ENCODE peak calls at places on chromosomes 12 and 14, in five cellular contexts. U is Panc1, S is cardiac muscle cell, F is uterus, W is mesenchymal stem cell. L is an unnamed sample. For H3K4me1, the result is how much of the 10 kb centered on the place peaks cover.

GRCh38 chr14:23137221-23138172 is 18.4 kb upstream of the CEBPE start:
- DNase-seq in U (no peak), S (no peak), F (no peak), W (no peak), L (no peak)

GRCh38 chr14:58785741-58786140 is 148.0 kb downstream of the DACT1 start:
- DNase-seq in U (no peak), S (no peak), F (no peak), W (no peak), L (no peak)

GRCh38 chr14:96082420-96083300 is 43.5 kb downstream of the C14orf132 start:
- DNase-seq in U (no peak), S (no peak), F (no peak), W (no peak), L (peak)

GRCh38 chr14:63986789-63987533 is 134.2 kb downstream of the SYNE2 start:
- DNase-seq in U (no peak), S (peak), F (no peak), W (peak), L (no peak)

GRCh38 chr14:100132161-100132902 is 27.1 kb downstream of the DEGS2 start:
- DNase-seq in U (no peak), S (peak), F (peak), W (no peak), L (no peak)

GRCh38 chr14:24100197-24100981 is 6.3 kb downstream of the PCK2 start:
- DNase-seq in U (no peak), S (no peak), F (no peak), W (no peak), L (no peak)

GRCh38 chr12:58293308-58293983 is 352.1 kb downstream of the ATP23 start:
- DNase-seq in U (no peak), S (peak), F (no peak), W (no peak), L (no peak)

GRCh38 chr12:131067993-131068942 is 114.6 kb downstream of the ADGRD1 start:
- DNase-seq in U (no peak), S (no peak), F (no peak), W (no peak), L (no peak)

GRCh38 chr14:32724864-32725550 is 213.7 kb upstream of the NPAS3 start:
- DNase-seq in U (no peak), S (peak), F (no peak), W (peak), L (no peak)

GRCh38 chr14:63543826-63544320 is 696 bp upstream of the PPP2R5E start:
- DNase-seq in U (no peak), S (peak), F (no peak), W (peak), L (no peak)

GRCh38 chr14:87351007-87351406 is 642.0 kb downstream of the GALC start:
- DNase-seq in U (no peak), S (no peak), F (no peak), W (no peak), L (no peak)

GRCh38 chr12:48998497-48999353 is 450 bp downstream of the DDN start:
- DNase-seq in U (no peak), S (peak), F (no peak), W (peak), L (no peak)

GRCh38 chr14:98822917-98823316 is 449.1 kb downstream of the BCL11B start:
- DNase-seq in U (no peak), S (no peak), F (no peak), W (no peak), L (no peak)

GRCh38 chr12:108681317-108681716 is 47.6 kb upstream of the SELPLG start:
- DNase-seq in U (no peak), S (no peak), F (no peak), W (no peak), L (no peak)

GRCh38 chr12:108689314-108690190 is 41.8 kb downstream of the CORO1C start:
- DNase-seq in U (no peak), S (peak), F (no peak), W (peak), L (no peak)

GRCh38 chr12:108686753-108687152 is 44.6 kb downstream of the CORO1C start:
- DNase-seq in U (no peak), S (no peak), F (no peak), W (no peak), L (no peak)

GRCh38 chr12:108683906-108684556 is 47.3 kb downstream of the CORO1C start:
- DNase-seq in U (no peak), S (no peak), F (no peak), W (no peak), L (no peak)

GRCh38 chr12:108685469-108686247 is 45.7 kb downstream of the CORO1C start:
- DNase-seq in U (no peak), S (no peak), F (no peak), W (no peak), L (no peak)
- H3K4me1 ChIP-seq in U (under half), S (half or more), F (under half), W (under half), L (half or more)

GRCh38 chr12:124917841-124918621 is 3.6 kb upstream of the UBC start:
- DNase-seq in U (no peak), S (no peak), F (no peak), W (no peak), L (no peak)
- H3K4me1 ChIP-seq in U (half or more), S (under half), F (under half), W (under half), L (half or more)

DNA sequence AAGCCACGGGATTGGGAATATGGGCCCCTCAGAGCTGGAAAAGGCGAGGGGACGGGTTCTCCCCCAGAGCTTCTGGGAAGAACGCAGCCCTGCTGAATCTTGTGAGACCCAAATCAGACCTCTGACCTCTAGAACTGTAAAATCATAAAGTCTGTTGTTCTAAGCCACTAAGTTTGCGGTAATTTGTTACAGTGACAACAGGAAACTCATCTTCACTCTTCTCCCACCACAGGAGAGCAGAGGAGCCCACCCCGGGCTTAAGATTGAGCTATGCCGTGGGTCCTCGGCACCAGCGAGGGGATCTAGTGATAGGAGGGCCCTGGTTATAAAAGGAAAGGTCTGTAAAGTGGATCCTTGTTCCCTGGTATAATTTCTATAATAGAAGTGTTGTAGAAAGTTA is 7.5 kb downstream of the MLXIP start:
- DNase-seq in U (no peak), S (no peak), F (no peak), W (no peak), L (no peak)
- H3K4me1 ChIP-seq in U (half or more), S (under half), F (under half), W (under half), L (half or more)

GRCh38 chr12:120688527-120689071 is 1.6 kb downstream of the MLEC start:
- DNase-seq in U (no peak), S (peak), F (no peak), W (peak), L (no peak)
- H3K4me1 ChIP-seq in U (under half), S (under half), F (under half), W (under half), L (half or more)

GRCh38 chr12:14390885-14391530 is 25.5 kb downstream of the ATF7IP start:
- DNase-seq in U (no peak), S (no peak), F (no peak), W (no peak), L (no peak)

GRCh38 chr12:14390449-14390848 is 25.0 kb downstream of the ATF7IP start:
- DNase-seq in U (no peak), S (no peak), F (no peak), W (no peak), L (no peak)

GRCh38 chr12:14379508-14379907 is 14.0 kb downstream of the ATF7IP start:
- DNase-seq in U (no peak), S (no peak), F (no peak), W (no peak), L (no peak)

GRCh38 chr12:14387472-14387871 is 22.0 kb downstream of the ATF7IP start:
- DNase-seq in U (no peak), S (no peak), F (no peak), W (no peak), L (no peak)

GRCh38 chr12:14384783-14385638 is 19.5 kb downstream of the ATF7IP start:
- DNase-seq in U (peak), S (peak), F (peak), W (peak), L (no peak)
- H3K4me1 ChIP-seq in U (under half), S (under half), F (under half), W (under half), L (under half)

GRCh38 chr12:92133166-92133565 is 12.5 kb downstream of the BTG1 start:
- DNase-seq in U (no peak), S (peak), F (no peak), W (no peak), L (no peak)

GRCh38 chr12:92130999-92131398 is 14.6 kb downstream of the BTG1 start:
- DNase-seq in U (no peak), S (no peak), F (no peak), W (no peak), L (no peak)

GRCh38 chr12:92134638-92135274 is 10.9 kb downstream of the BTG1 start:
- DNase-seq in U (no peak), S (no peak), F (no peak), W (peak), L (no peak)

GRCh38 chr12:92133795-92134637 is 11.6 kb downstream of the BTG1 start:
- DNase-seq in U (no peak), S (no peak), F (no peak), W (no peak), L (no peak)

DNA sequence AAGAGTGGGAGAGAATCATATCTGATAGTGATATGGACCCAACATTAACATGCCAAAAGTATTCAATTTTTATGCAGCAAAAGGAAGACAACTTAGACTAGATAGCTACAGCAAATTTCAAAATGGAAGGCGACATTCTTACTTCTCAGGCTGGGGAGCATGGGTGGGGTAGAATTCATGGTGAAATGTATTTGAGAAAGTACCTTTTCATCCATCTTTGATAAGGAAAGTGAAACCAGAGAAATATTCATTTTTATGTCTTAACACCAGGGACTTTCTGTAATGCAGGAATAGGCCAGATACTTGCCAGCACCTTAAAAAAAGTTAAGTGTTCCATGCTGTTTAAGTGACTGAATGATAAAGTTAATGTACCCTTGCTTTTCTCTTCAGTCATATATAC is 13.4 kb downstream of the BTG1 start:
- DNase-seq in U (no peak), S (no peak), F (no peak), W (peak), L (no peak)
- H3K4me1 ChIP-seq in U (half or more), S (half or more), F (under half), W (under half), L (half or more)

GRCh38 chr12:50923361-50924130 is 28.8 kb upstream of the HIGD1C start:
- DNase-seq in U (no peak), S (no peak), F (no peak), W (no peak), L (no peak)
- H3K4me1 ChIP-seq in U (under half), S (under half), F (under half), W (under half), L (under half)

DNA sequence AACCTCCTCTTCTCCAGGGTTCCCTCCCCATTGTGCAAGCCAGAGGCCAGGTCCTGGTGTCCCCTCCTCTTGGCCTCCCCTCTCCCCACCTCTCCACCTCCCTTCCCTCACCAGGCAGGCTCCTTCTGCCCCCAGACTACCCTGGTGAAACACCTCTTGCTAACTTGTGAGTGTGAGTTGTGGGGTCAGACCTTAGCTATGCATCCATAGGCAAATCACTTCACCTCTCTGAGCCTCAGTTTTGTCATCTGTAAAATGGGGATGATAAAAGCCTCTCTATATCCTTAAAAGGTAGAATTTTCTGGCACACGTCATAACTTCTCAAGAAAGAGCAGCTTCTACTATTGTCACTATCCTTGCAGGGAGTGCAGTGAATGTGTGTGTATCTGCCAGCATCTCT is 7.9 kb upstream of the DIO3 start:
- DNase-seq in U (no peak), S (no peak), F (no peak), W (no peak), L (no peak)
- H3K4me1 ChIP-seq in U (under half), S (under half), F (under half), W (under half), L (under half)